ENCODE peak calls at places on chromosome 16, in four cellular contexts. One of them, this sample, is unnamed.

GRCh38 chr16:69201291-69201690 is 14.3 kb downstream of the SNTB2 start:
- DNase-seq in upper lobe of right lung: no peak
- DNase-seq in IMR-90: no peak
- DNase-seq in AG04450: no peak
- DNase-seq in this sample: no peak

GRCh38 chr16:87344931-87345631 is 27.9 kb upstream of the C16orf95 start:
- DNase-seq in upper lobe of right lung: peak; percentile 77
- DNase-seq in IMR-90: no peak
- DNase-seq in AG04450: no peak
- DNase-seq in this sample: no peak

GRCh38 chr16:718922-719321 is 2.0 kb upstream of the ANTKMT start:
- DNase-seq in upper lobe of right lung: no peak
- DNase-seq in IMR-90: no peak
- DNase-seq in AG04450: no peak
- DNase-seq in this sample: no peak

GRCh38 chr16:87056551-87056950 is 260.6 kb downstream of the C16orf95 start:
- DNase-seq in upper lobe of right lung: no peak
- DNase-seq in IMR-90: no peak
- DNase-seq in AG04450: no peak
- DNase-seq in this sample: no peak

GRCh38 chr16:30183236-30183960 is at the start of gene CORO1A:
- DNase-seq in upper lobe of right lung: peak; percentile 93
- DNase-seq in IMR-90: peak; percentile 67
- DNase-seq in AG04450: peak; percentile 18
- DNase-seq in this sample: peak; percentile 23

GRCh38 chr16:89314357-89314756 is 96.9 kb downstream of the ZNF778 start:
- DNase-seq in upper lobe of right lung: no peak
- DNase-seq in IMR-90: no peak
- DNase-seq in AG04450: no peak
- DNase-seq in this sample: no peak

GRCh38 chr16:10048850-10049249 is 133.4 kb downstream of the GRIN2A start:
- DNase-seq in upper lobe of right lung: no peak
- DNase-seq in IMR-90: no peak
- DNase-seq in AG04450: no peak
- DNase-seq in this sample: no peak

GRCh38 chr16:88297178-88297720 is 85.5 kb upstream of the ZNF469 start:
- DNase-seq in upper lobe of right lung: no peak
- DNase-seq in IMR-90: no peak
- DNase-seq in AG04450: no peak
- DNase-seq in this sample: no peak

GRCh38 chr16:13005836-13006235 is 104.4 kb downstream of the SHISA9 start:
- DNase-seq in upper lobe of right lung: no peak
- DNase-seq in IMR-90: no peak
- DNase-seq in AG04450: no peak
- DNase-seq in this sample: no peak

GRCh38 chr16:35746963-35747657 is 2287.7 kb downstream of the TP53TG3F start:
- DNase-seq in upper lobe of right lung: no peak
- DNase-seq in IMR-90: no peak
- DNase-seq in AG04450: no peak
- DNase-seq in this sample: no peak

GRCh38 chr16:53672461-53672860 is 31.2 kb downstream of the RPGRIP1L start:
- DNase-seq in upper lobe of right lung: no peak
- DNase-seq in IMR-90: no peak
- DNase-seq in AG04450: no peak
- DNase-seq in this sample: no peak

GRCh38 chr16:51429041-51429440 is 278.0 kb upstream of the SALL1 start:
- DNase-seq in upper lobe of right lung: no peak
- DNase-seq in IMR-90: no peak
- DNase-seq in AG04450: no peak
- DNase-seq in this sample: no peak

GRCh38 chr16:70152578-70153302 is 20.8 kb upstream of the CLEC18C start:
- DNase-seq in upper lobe of right lung: no peak
- DNase-seq in IMR-90: no peak
- DNase-seq in AG04450: no peak
- DNase-seq in this sample: no peak

GRCh38 chr16:87320510-87321227 is 3.5 kb upstream of the C16orf95 start:
- DNase-seq in upper lobe of right lung: no peak
- DNase-seq in IMR-90: no peak
- DNase-seq in AG04450: no peak
- DNase-seq in this sample: no peak

GRCh38 chr16:12455287-12455798 is 348.3 kb downstream of the CPPED1 start:
- DNase-seq in upper lobe of right lung: peak; percentile 81
- DNase-seq in IMR-90: peak; percentile 55
- DNase-seq in AG04450: no peak
- DNase-seq in this sample: peak; percentile 23

GRCh38 chr16:51697454-51697853 is 546.4 kb upstream of the SALL1 start:
- DNase-seq in upper lobe of right lung: no peak
- DNase-seq in IMR-90: no peak
- DNase-seq in AG04450: no peak
- DNase-seq in this sample: no peak

GRCh38 chr16:88738167-88739084 is 32.1 kb downstream of the CTU2 start:
- DNase-seq in upper lobe of right lung: no peak
- DNase-seq in IMR-90: no peak
- DNase-seq in AG04450: no peak
- DNase-seq in this sample: no peak

GRCh38 chr16:81807767-81808166 is 28.7 kb downstream of the PLCG2 start:
- DNase-seq in upper lobe of right lung: no peak
- DNase-seq in IMR-90: no peak
- DNase-seq in AG04450: no peak
- DNase-seq in this sample: no peak

GRCh38 chr16:8569650-8570338 is 20.5 kb downstream of the TMEM114 start:
- DNase-seq in upper lobe of right lung: no peak
- DNase-seq in IMR-90: no peak
- DNase-seq in AG04450: no peak
- DNase-seq in this sample: no peak

GRCh38 chr16:3577302-3577752 is at the start of gene NLRC3:
- DNase-seq in upper lobe of right lung: no peak
- DNase-seq in IMR-90: no peak
- DNase-seq in AG04450: no peak
- DNase-seq in this sample: no peak

GRCh38 chr16:88569614-88569984 is 604 bp upstream of the ZC3H18 start:
- DNase-seq in upper lobe of right lung: peak; percentile 72
- DNase-seq in IMR-90: peak; percentile 7
- DNase-seq in AG04450: no peak
- DNase-seq in this sample: no peak

GRCh38 chr16:86303787-86304685 is 206.3 kb upstream of the FOXF1 start:
- DNase-seq in upper lobe of right lung: no peak
- DNase-seq in IMR-90: peak; percentile 64
- DNase-seq in AG04450: no peak
- DNase-seq in this sample: no peak

GRCh38 chr16:79762217-79762616 is 161.7 kb upstream of the MAF start:
- DNase-seq in upper lobe of right lung: no peak
- DNase-seq in IMR-90: no peak
- DNase-seq in AG04450: no peak
- DNase-seq in this sample: no peak

GRCh38 chr16:28596840-28597691 is at the start of gene SULT1A2:
- DNase-seq in upper lobe of right lung: peak; percentile 89
- DNase-seq in IMR-90: no peak
- DNase-seq in AG04450: no peak
- DNase-seq in this sample: no peak

GRCh38 chr16:13168091-13168572 is 266.7 kb downstream of the SHISA9 start:
- DNase-seq in upper lobe of right lung: no peak
- DNase-seq in IMR-90: no peak
- DNase-seq in AG04450: no peak
- DNase-seq in this sample: no peak

GRCh38 chr16:46607529-46607928 is 13.7 kb downstream of the SHCBP1 start:
- DNase-seq in upper lobe of right lung: no peak
- DNase-seq in IMR-90: peak; percentile 76
- DNase-seq in AG04450: peak; percentile 29
- DNase-seq in this sample: peak; percentile 54

GRCh38 chr16:86739808-86740207 is 161.5 kb downstream of the FOXL1 start:
- DNase-seq in upper lobe of right lung: no peak
- DNase-seq in IMR-90: no peak
- DNase-seq in AG04450: no peak
- DNase-seq in this sample: no peak

GRCh38 chr16:55575621-55576020 is 9.1 kb downstream of the CAPNS2 start:
- DNase-seq in upper lobe of right lung: no peak
- DNase-seq in IMR-90: no peak
- DNase-seq in AG04450: no peak
- DNase-seq in this sample: no peak

GRCh38 chr16:66515543-66516171 is 34.3 kb downstream of the TK2 start:
- DNase-seq in upper lobe of right lung: no peak
- DNase-seq in IMR-90: peak; percentile 37
- DNase-seq in AG04450: no peak
- DNase-seq in this sample: no peak

GRCh38 chr16:48609453-48610023 is 442 bp downstream of the N4BP1 start:
- DNase-seq in upper lobe of right lung: peak; percentile 70
- DNase-seq in IMR-90: peak; percentile 54
- DNase-seq in AG04450: no peak
- DNase-seq in this sample: peak; percentile 18

GRCh38 chr16:47574091-47575054 is 113.2 kb downstream of the PHKB start:
- DNase-seq in upper lobe of right lung: no peak
- DNase-seq in IMR-90: peak; percentile 49
- DNase-seq in AG04450: no peak
- DNase-seq in this sample: no peak

GRCh38 chr16:85234310-85235235 is 122.3 kb upstream of the CIBAR2 start:
- DNase-seq in upper lobe of right lung: peak; percentile 76
- DNase-seq in IMR-90: peak; percentile 85
- DNase-seq in AG04450: peak; percentile 73
- DNase-seq in this sample: peak; percentile 73

GRCh38 chr16:69851491-69852240 is 89.5 kb downstream of the WWP2 start:
- DNase-seq in upper lobe of right lung: no peak
- DNase-seq in IMR-90: peak; percentile 61
- DNase-seq in AG04450: no peak
- DNase-seq in this sample: no peak

GRCh38 chr16:30838876-30839471 is 52.0 kb upstream of the ZNF629 start:
- DNase-seq in upper lobe of right lung: no peak
- DNase-seq in IMR-90: no peak
- DNase-seq in AG04450: no peak
- DNase-seq in this sample: no peak

GRCh38 chr16:88194397-88195020 is 188.2 kb upstream of the ZNF469 start:
- DNase-seq in upper lobe of right lung: peak; percentile 62
- DNase-seq in IMR-90: peak; percentile 22
- DNase-seq in AG04450: no peak
- DNase-seq in this sample: no peak

GRCh38 chr16:49699718-49700117 is 156.2 kb downstream of the ZNF423 start:
- DNase-seq in upper lobe of right lung: no peak
- DNase-seq in IMR-90: no peak
- DNase-seq in AG04450: no peak
- DNase-seq in this sample: no peak

GRCh38 chr16:66260522-66261290 is 105.8 kb upstream of the CDH5 start:
- DNase-seq in upper lobe of right lung: no peak
- DNase-seq in IMR-90: no peak
- DNase-seq in AG04450: no peak
- DNase-seq in this sample: no peak

GRCh38 chr16:12229759-12230594 is 253.4 kb downstream of the SNX29 start:
- DNase-seq in upper lobe of right lung: no peak
- DNase-seq in IMR-90: peak; percentile 71
- DNase-seq in AG04450: peak; percentile 21
- DNase-seq in this sample: peak; percentile 28

GRCh38 chr16:26137956-26138355 is 446.2 kb downstream of the HS3ST4 start:
- DNase-seq in upper lobe of right lung: no peak
- DNase-seq in IMR-90: no peak
- DNase-seq in AG04450: no peak
- DNase-seq in this sample: no peak

GRCh38 chr16:26129997-26130396 is 438.2 kb downstream of the HS3ST4 start:
- DNase-seq in upper lobe of right lung: no peak
- DNase-seq in IMR-90: no peak
- DNase-seq in AG04450: no peak
- DNase-seq in this sample: no peak

GRCh38 chr16:26133401-26133800 is 441.6 kb downstream of the HS3ST4 start:
- DNase-seq in upper lobe of right lung: no peak
- DNase-seq in IMR-90: no peak
- DNase-seq in AG04450: no peak
- DNase-seq in this sample: no peak
- TF ChIP-seq CTCF in upper lobe of right lung: no peak
- TF ChIP-seq CTCF in IMR-90: no peak
- TF ChIP-seq CTCF in AG04450: no peak
- TF ChIP-seq CTCF in this sample: no peak

GRCh38 chr16:78177218-78177617 is 77.8 kb downstream of the WWOX start:
- DNase-seq in upper lobe of right lung: no peak
- DNase-seq in IMR-90: no peak
- DNase-seq in AG04450: no peak
- DNase-seq in this sample: no peak

GRCh38 chr16:78179666-78180065 is 80.2 kb downstream of the WWOX start:
- DNase-seq in upper lobe of right lung: no peak
- DNase-seq in IMR-90: no peak
- DNase-seq in AG04450: no peak
- DNase-seq in this sample: no peak

GRCh38 chr16:78177927-78178326 is 78.5 kb downstream of the WWOX start:
- DNase-seq in upper lobe of right lung: no peak
- DNase-seq in IMR-90: no peak
- DNase-seq in AG04450: no peak
- DNase-seq in this sample: no peak

GRCh38 chr16:78170360-78170928 is 71.0 kb downstream of the WWOX start:
- DNase-seq in upper lobe of right lung: no peak
- DNase-seq in IMR-90: no peak
- DNase-seq in AG04450: no peak
- DNase-seq in this sample: no peak

GRCh38 chr16:78175287-78175686 is 75.8 kb downstream of the WWOX start:
- DNase-seq in upper lobe of right lung: no peak
- DNase-seq in IMR-90: no peak
- DNase-seq in AG04450: no peak
- DNase-seq in this sample: no peak
- TF ChIP-seq CTCF in upper lobe of right lung: no peak
- TF ChIP-seq CTCF in IMR-90: no peak
- TF ChIP-seq CTCF in AG04450: no peak
- TF ChIP-seq CTCF in this sample: no peak

DNA sequence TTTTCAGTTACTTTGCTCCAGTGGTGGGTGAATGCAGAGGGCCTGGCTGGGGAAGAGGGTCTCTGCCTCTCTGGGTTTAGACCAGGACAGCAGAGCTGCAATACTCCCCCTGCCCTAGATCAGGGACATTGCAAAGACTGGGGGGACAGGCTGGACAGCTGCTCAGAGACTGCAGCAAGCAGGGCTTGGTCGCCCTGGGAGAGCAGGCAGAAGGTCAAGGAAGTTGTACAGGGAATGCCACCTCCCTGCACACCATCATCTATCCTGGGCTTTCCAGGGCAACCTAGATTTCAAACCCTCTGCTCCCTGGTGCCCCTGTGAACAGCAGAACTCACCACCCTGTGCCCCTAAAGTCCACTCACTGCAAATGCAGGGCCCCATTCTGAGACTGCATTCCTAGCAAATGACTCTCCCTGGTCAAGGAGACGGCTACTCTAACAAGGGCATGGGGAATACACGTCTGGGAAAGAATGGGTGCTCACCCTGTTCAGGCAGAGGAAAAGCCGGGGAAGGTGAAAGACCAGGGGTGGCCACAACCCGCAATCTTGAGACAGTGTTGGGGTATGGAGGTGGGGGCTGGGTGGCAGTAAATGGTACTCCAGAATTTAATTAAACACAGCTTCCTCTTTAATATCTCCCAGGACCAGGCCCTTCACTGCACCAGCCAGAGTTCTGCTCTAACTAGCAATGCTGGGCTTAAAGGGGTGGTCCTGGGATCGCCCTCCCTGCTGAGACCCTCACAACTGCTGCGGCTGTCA is 1.0 kb downstream of the KIFC3 start:
- DNase-seq in upper lobe of right lung: no peak
- DNase-seq in IMR-90: peak; percentile 75
- DNase-seq in AG04450: peak; percentile 42
- DNase-seq in this sample: no peak
- TF ChIP-seq CTCF in upper lobe of right lung: no peak
- TF ChIP-seq CTCF in IMR-90: no peak
- TF ChIP-seq CTCF in AG04450: no peak
- TF ChIP-seq CTCF in this sample: no peak

GRCh38 chr16:4802659-4803287 is 340 bp upstream of the ROGDI start:
- DNase-seq in upper lobe of right lung: peak; percentile 97
- DNase-seq in IMR-90: peak; percentile 88
- DNase-seq in AG04450: peak; percentile 79
- DNase-seq in this sample: peak; percentile 68
- TF ChIP-seq CTCF in upper lobe of right lung: peak; percentile 30
- TF ChIP-seq CTCF in IMR-90: no peak
- TF ChIP-seq CTCF in AG04450: no peak
- TF ChIP-seq CTCF in this sample: no peak

This sample was measured in AG09319.